ENCODE peak calls at places on chromosomes 13 and 19, in five cellular contexts. One of them, this sample, is unnamed.

GRCh38 chr19:36009220-36009619 is 607 bp upstream of the SYNE4 start:
- DNase-seq in CD14-positive monocyte: no peak
- DNase-seq in tibial nerve: peak; percentile 44
- DNase-seq in PC-3: peak; percentile 56
- DNase-seq in breast epithelium: peak; percentile 52
- DNase-seq in this sample: peak; percentile 32

GRCh38 chr13:109737606-109738005 is 48.8 kb downstream of the IRS2 start:
- DNase-seq in CD14-positive monocyte: no peak
- DNase-seq in tibial nerve: no peak
- DNase-seq in PC-3: no peak
- DNase-seq in breast epithelium: no peak
- DNase-seq in this sample: peak; percentile 35

GRCh38 chr19:13012690-13013608 is 17.7 kb downstream of the NFIX start:
- DNase-seq in CD14-positive monocyte: peak; percentile 75
- DNase-seq in tibial nerve: peak; percentile 65
- DNase-seq in PC-3: peak; percentile 78
- DNase-seq in breast epithelium: no peak
- DNase-seq in this sample: peak; percentile 30

GRCh38 chr19:53467503-53468262 is at the start of gene ZNF813:
- DNase-seq in CD14-positive monocyte: peak; percentile 96
- DNase-seq in tibial nerve: peak; percentile 94
- DNase-seq in PC-3: peak; percentile 88
- DNase-seq in breast epithelium: peak; percentile 89
- DNase-seq in this sample: peak; percentile 63

GRCh38 chr19:35074426-35075201 is 33.1 kb downstream of the HPN start:
- DNase-seq in CD14-positive monocyte: no peak
- DNase-seq in tibial nerve: no peak
- DNase-seq in PC-3: no peak
- DNase-seq in breast epithelium: no peak
- DNase-seq in this sample: no peak

GRCh38 chr13:47869780-47870179 is 131.3 kb downstream of the SUCLA2 start:
- DNase-seq in CD14-positive monocyte: no peak
- DNase-seq in tibial nerve: no peak
- DNase-seq in PC-3: no peak
- DNase-seq in breast epithelium: no peak
- DNase-seq in this sample: no peak

GRCh38 chr13:90428522-90429210 is 918.8 kb upstream of the MIR17HG start:
- DNase-seq in CD14-positive monocyte: no peak
- DNase-seq in tibial nerve: no peak
- DNase-seq in PC-3: no peak
- DNase-seq in breast epithelium: no peak
- DNase-seq in this sample: no peak

GRCh38 chr19:43554317-43554895 is 20.9 kb downstream of the XRCC1 start:
- DNase-seq in CD14-positive monocyte: no peak
- DNase-seq in tibial nerve: no peak
- DNase-seq in PC-3: no peak
- DNase-seq in breast epithelium: no peak
- DNase-seq in this sample: no peak

GRCh38 chr13:52832268-52832667 is 16.2 kb downstream of the PCDH8 start:
- DNase-seq in CD14-positive monocyte: no peak
- DNase-seq in tibial nerve: no peak
- DNase-seq in PC-3: no peak
- DNase-seq in breast epithelium: no peak
- DNase-seq in this sample: no peak

GRCh38 chr13:44819245-44819644 is 170.0 kb downstream of the NUFIP1 start:
- DNase-seq in CD14-positive monocyte: no peak
- DNase-seq in tibial nerve: no peak
- DNase-seq in PC-3: peak; percentile 84
- DNase-seq in breast epithelium: no peak
- DNase-seq in this sample: peak; percentile 66

GRCh38 chr19:11979527-11979926 is 14.7 kb downstream of the ZNF763 start:
- DNase-seq in CD14-positive monocyte: no peak
- DNase-seq in tibial nerve: no peak
- DNase-seq in PC-3: no peak
- DNase-seq in breast epithelium: no peak
- DNase-seq in this sample: no peak

GRCh38 chr19:1455336-1456120 is 5.6 kb downstream of the APC2 start:
- DNase-seq in CD14-positive monocyte: peak; percentile 68
- DNase-seq in tibial nerve: no peak
- DNase-seq in PC-3: peak; percentile 85
- DNase-seq in breast epithelium: peak; percentile 50
- DNase-seq in this sample: peak; percentile 37

GRCh38 chr19:15315101-15315500 is 17.2 kb downstream of the BRD4 start:
- DNase-seq in CD14-positive monocyte: no peak
- DNase-seq in tibial nerve: no peak
- DNase-seq in PC-3: peak; percentile 74
- DNase-seq in breast epithelium: no peak
- DNase-seq in this sample: no peak

GRCh38 chr19:18123819-18124218 is 26.2 kb downstream of the MAST3 start:
- DNase-seq in CD14-positive monocyte: no peak
- DNase-seq in tibial nerve: no peak
- DNase-seq in PC-3: no peak
- DNase-seq in breast epithelium: no peak
- DNase-seq in this sample: no peak

GRCh38 chr19:33883869-33884519 is 87.3 kb downstream of the KCTD15 start:
- DNase-seq in CD14-positive monocyte: no peak
- DNase-seq in tibial nerve: no peak
- DNase-seq in PC-3: peak; percentile 3
- DNase-seq in breast epithelium: no peak
- DNase-seq in this sample: no peak

GRCh38 chr19:19451429-19452240 is 46.2 kb downstream of the GATAD2A start:
- DNase-seq in CD14-positive monocyte: no peak
- DNase-seq in tibial nerve: no peak
- DNase-seq in PC-3: no peak
- DNase-seq in breast epithelium: no peak
- DNase-seq in this sample: no peak

GRCh38 chr13:40445557-40445990 is 220.9 kb downstream of the FOXO1 start:
- DNase-seq in CD14-positive monocyte: peak; percentile 84
- DNase-seq in tibial nerve: no peak
- DNase-seq in PC-3: peak; percentile 74
- DNase-seq in breast epithelium: no peak
- DNase-seq in this sample: no peak

GRCh38 chr13:35791191-35791902 is 314.9 kb upstream of the MAB21L1 start:
- DNase-seq in CD14-positive monocyte: no peak
- DNase-seq in tibial nerve: no peak
- DNase-seq in PC-3: peak; percentile 60
- DNase-seq in breast epithelium: no peak
- DNase-seq in this sample: peak; percentile 73

GRCh38 chr13:109496216-109496615 is 290.2 kb downstream of the IRS2 start:
- DNase-seq in CD14-positive monocyte: no peak
- DNase-seq in tibial nerve: no peak
- DNase-seq in PC-3: no peak
- DNase-seq in breast epithelium: no peak
- DNase-seq in this sample: no peak

GRCh38 chr19:548841-549830 is 5.3 kb downstream of the GZMM start:
- DNase-seq in CD14-positive monocyte: no peak
- DNase-seq in tibial nerve: no peak
- DNase-seq in PC-3: no peak
- DNase-seq in breast epithelium: no peak
- DNase-seq in this sample: no peak

GRCh38 chr13:72839831-72840426 is 58.0 kb downstream of the PIBF1 start:
- DNase-seq in CD14-positive monocyte: no peak
- DNase-seq in tibial nerve: no peak
- DNase-seq in PC-3: peak; percentile 74
- DNase-seq in breast epithelium: no peak
- DNase-seq in this sample: peak; percentile 45

GRCh38 chr13:80979035-80979641 is 638.2 kb upstream of the SPRY2 start:
- DNase-seq in CD14-positive monocyte: no peak
- DNase-seq in tibial nerve: no peak
- DNase-seq in PC-3: peak; percentile 67
- DNase-seq in breast epithelium: no peak
- DNase-seq in this sample: peak; percentile 52

GRCh38 chr13:38980628-38981078 is 10.0 kb downstream of the STOML3 start:
- DNase-seq in CD14-positive monocyte: no peak
- DNase-seq in tibial nerve: no peak
- DNase-seq in PC-3: no peak
- DNase-seq in breast epithelium: no peak
- DNase-seq in this sample: no peak

GRCh38 chr13:28320884-28321574 is 173.9 kb downstream of the FLT1 start:
- DNase-seq in CD14-positive monocyte: no peak
- DNase-seq in tibial nerve: no peak
- DNase-seq in PC-3: peak; percentile 19
- DNase-seq in breast epithelium: no peak
- DNase-seq in this sample: no peak

GRCh38 chr19:38684078-38684861 is 36.8 kb downstream of the ACTN4 start:
- DNase-seq in CD14-positive monocyte: peak; percentile 91
- DNase-seq in tibial nerve: peak; percentile 43
- DNase-seq in PC-3: peak; percentile 88
- DNase-seq in breast epithelium: peak; percentile 78
- DNase-seq in this sample: peak; percentile 94

GRCh38 chr13:76822691-76823267 is 63.4 kb downstream of the KCTD12 start:
- DNase-seq in CD14-positive monocyte: no peak
- DNase-seq in tibial nerve: no peak
- DNase-seq in PC-3: peak; percentile 53
- DNase-seq in breast epithelium: no peak
- DNase-seq in this sample: peak; percentile 39

GRCh38 chr19:14337510-14337909 is 43.7 kb upstream of the ADGRE5 start:
- DNase-seq in CD14-positive monocyte: peak; percentile 50
- DNase-seq in tibial nerve: no peak
- DNase-seq in PC-3: peak; percentile 72
- DNase-seq in breast epithelium: no peak
- DNase-seq in this sample: no peak

GRCh38 chr13:110506859-110507566 is 54.5 kb downstream of the RAB20 start:
- DNase-seq in CD14-positive monocyte: no peak
- DNase-seq in tibial nerve: peak; percentile 33
- DNase-seq in PC-3: peak; percentile 56
- DNase-seq in breast epithelium: peak; percentile 61
- DNase-seq in this sample: no peak

GRCh38 chr13:99150575-99151370 is 49.9 kb upstream of the UBAC2 start:
- DNase-seq in CD14-positive monocyte: no peak
- DNase-seq in tibial nerve: no peak
- DNase-seq in PC-3: peak; percentile 89
- DNase-seq in breast epithelium: no peak
- DNase-seq in this sample: peak; percentile 89

GRCh38 chr13:67186985-67187569 is 43.1 kb downstream of the PCDH9 start:
- DNase-seq in CD14-positive monocyte: no peak
- DNase-seq in tibial nerve: no peak
- DNase-seq in PC-3: peak; percentile 4
- DNase-seq in breast epithelium: no peak
- DNase-seq in this sample: no peak

DNA sequence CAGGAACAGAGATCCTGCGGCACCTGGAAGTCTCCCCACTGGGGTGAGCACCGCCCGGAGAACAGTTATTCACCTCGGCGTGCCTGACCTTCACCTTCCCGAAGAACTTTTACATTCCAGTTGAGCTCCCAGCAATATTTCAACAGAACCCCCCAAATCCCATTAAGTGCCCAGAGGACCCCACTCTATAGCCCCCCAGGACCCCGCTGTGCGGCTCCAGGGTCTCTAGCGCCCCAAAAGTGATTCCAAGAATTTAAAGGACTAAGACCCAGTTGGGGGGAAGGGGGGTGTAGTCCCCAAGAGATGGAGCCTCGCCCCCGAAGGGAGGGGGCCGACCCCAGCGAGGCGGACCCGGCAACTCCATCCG is 480 bp downstream of the GPR108 start:
- DNase-seq in CD14-positive monocyte: no peak
- DNase-seq in tibial nerve: no peak
- DNase-seq in PC-3: no peak
- DNase-seq in breast epithelium: no peak
- DNase-seq in this sample: no peak
- TF ChIP-seq CTCF in CD14-positive monocyte: peak; percentile 49
- TF ChIP-seq CTCF in tibial nerve: no peak
- TF ChIP-seq CTCF in PC-3: no peak
- TF ChIP-seq CTCF in breast epithelium: no peak
- TF ChIP-seq CTCF in this sample: peak; percentile 46

DNA sequence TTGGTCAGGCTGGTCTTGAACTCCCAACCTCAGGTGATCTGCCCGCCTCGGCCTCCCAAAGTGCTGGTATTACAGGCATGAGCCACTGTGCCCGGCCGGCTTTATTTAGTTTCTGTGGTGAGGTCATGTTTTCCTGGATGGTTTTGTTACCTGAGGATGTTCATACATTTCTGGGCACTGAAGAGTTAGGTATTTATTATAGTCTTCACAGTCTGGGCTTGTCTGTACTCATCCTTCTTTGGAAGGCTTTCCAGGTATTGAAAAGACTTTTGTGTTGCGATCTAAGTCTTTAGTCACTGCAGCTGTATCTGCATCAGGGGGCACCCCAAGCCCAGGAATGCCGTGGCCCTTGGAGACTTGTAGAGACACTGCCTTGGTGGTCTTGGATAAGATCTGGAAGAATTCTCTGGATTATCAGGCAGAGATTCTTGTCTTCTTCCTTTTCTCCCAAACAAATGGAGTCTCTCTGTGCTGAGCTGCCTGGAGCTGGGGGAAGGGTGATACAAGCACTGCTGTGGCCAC is 12.8 kb downstream of the BLOC1S3 start:
- DNase-seq in CD14-positive monocyte: no peak
- DNase-seq in tibial nerve: no peak
- DNase-seq in PC-3: no peak
- DNase-seq in breast epithelium: peak; percentile 37
- DNase-seq in this sample: no peak
- TF ChIP-seq CTCF in CD14-positive monocyte: no peak
- TF ChIP-seq CTCF in tibial nerve: no peak
- TF ChIP-seq CTCF in PC-3: no peak
- TF ChIP-seq CTCF in breast epithelium: no peak
- TF ChIP-seq CTCF in this sample: no peak

GRCh38 chr19:3708207-3708931 is at the start of gene TJP3:
- DNase-seq in CD14-positive monocyte: no peak
- DNase-seq in tibial nerve: no peak
- DNase-seq in PC-3: peak; percentile 66
- DNase-seq in breast epithelium: peak; percentile 79
- DNase-seq in this sample: peak; percentile 20
- TF ChIP-seq CTCF in CD14-positive monocyte: no peak
- TF ChIP-seq CTCF in tibial nerve: no peak
- TF ChIP-seq CTCF in PC-3: peak; percentile 34
- TF ChIP-seq CTCF in breast epithelium: peak; percentile 10
- TF ChIP-seq CTCF in this sample: peak; percentile 17

DNA sequence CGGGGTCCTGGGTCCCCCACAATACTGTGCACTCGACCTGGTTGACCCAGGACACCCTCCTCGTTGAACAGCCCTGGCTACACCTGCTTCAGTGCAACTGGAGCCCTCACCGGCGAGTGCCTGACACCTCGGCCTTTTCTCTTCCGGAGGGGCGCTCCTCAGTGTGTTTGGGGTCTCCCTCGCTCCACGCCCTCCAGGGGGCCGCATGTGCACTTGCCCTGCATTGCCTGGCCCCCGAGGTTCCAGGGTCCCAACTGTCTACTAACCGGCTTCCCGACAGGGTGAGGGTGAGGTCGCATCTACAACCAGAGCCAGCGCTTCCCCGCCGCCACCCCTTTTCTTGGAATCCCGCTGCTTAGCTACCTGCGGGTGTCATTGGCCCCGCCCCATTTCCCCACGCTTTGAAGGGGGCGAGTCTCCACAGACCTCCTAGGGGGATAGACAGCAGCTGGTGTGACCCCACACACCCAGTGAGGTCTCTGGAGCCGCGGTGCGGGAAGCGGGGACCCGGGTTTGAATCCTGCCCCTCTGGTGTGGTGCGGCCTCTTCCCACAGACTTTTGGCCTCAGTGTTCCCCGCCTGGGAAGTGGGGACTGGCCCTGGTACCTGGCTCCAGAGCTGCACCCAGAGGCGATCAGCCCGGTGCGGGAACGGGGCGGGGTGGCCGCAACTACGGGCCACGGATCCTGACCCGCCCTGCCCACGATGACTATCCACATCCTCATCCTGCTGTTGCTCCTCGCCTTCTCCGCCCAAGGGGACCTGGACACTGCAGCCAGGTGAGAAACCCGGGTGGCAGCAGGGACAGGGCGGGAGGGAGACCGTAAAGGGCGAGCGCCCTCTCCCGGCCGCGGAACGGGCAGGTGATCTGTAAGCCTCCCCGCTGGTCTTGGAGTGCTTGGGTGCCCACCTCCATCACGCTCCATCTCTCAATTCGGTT is at the start of gene ADM5:
- DNase-seq in CD14-positive monocyte: no peak
- DNase-seq in tibial nerve: no peak
- DNase-seq in PC-3: peak; percentile 83
- DNase-seq in breast epithelium: peak; percentile 50
- DNase-seq in this sample: no peak
- TF ChIP-seq CTCF in CD14-positive monocyte: peak; percentile 70
- TF ChIP-seq CTCF in tibial nerve: peak; percentile 36
- TF ChIP-seq CTCF in PC-3: peak; percentile 94
- TF ChIP-seq CTCF in breast epithelium: no peak
- TF ChIP-seq CTCF in this sample: peak; percentile 78